ENCODE peak calls at places on chromosomes 5 and 9, in four cellular contexts. N, F, S and M are unnamed samples.

GRCh38 chr5:5800801-5801761 is 378.6 kb downstream of the ICE1 start:
- DNase-seq in N (no peak), F (no peak), S (no peak), M (no peak)

GRCh38 chr9:88973281-88974045 is 17.8 kb upstream of the S1PR3 start:
- DNase-seq in N (no peak), F (no peak), S (no peak), M (no peak)

GRCh38 chr9:19231126-19232035 is 888 bp downstream of the DENND4C start:
- DNase-seq in N (no peak), F (peak), S (peak), M (no peak)

GRCh38 chr9:136361757-136362449 is 1.6 kb downstream of the DNLZ start:
- DNase-seq in N (no peak), F (no peak), S (no peak), M (no peak)

GRCh38 chr9:137299938-137300337 is 2.1 kb downstream of the NRARP start:
- DNase-seq in N (peak), F (no peak), S (no peak), M (no peak)

GRCh38 chr5:176542596-176543427 is 5.6 kb upstream of the RNF44 start:
- DNase-seq in N (no peak), F (no peak), S (peak), M (no peak)

GRCh38 chr9:135130266-135130976 is 43.0 kb downstream of the OLFM1 start:
- DNase-seq in N (no peak), F (no peak), S (no peak), M (no peak)

GRCh38 chr5:72633649-72634048 is 126.4 kb upstream of the ZNF366 start:
- DNase-seq in N (no peak), F (no peak), S (no peak), M (no peak)

GRCh38 chr9:1049641-1050040 is 516 bp upstream of the DMRT2 start:
- DNase-seq in N (no peak), F (no peak), S (no peak), M (no peak)

GRCh38 chr9:1052908-1053590 is 2.9 kb downstream of the DMRT2 start:
- DNase-seq in N (no peak), F (no peak), S (no peak), M (no peak)

GRCh38 chr9:1050125-1050895 is at the start of gene DMRT2:
- DNase-seq in N (peak), F (peak), S (no peak), M (peak)

GRCh38 chr9:1052119-1052907 is 2.2 kb downstream of the DMRT2 start:
- DNase-seq in N (no peak), F (no peak), S (no peak), M (no peak)

DNA sequence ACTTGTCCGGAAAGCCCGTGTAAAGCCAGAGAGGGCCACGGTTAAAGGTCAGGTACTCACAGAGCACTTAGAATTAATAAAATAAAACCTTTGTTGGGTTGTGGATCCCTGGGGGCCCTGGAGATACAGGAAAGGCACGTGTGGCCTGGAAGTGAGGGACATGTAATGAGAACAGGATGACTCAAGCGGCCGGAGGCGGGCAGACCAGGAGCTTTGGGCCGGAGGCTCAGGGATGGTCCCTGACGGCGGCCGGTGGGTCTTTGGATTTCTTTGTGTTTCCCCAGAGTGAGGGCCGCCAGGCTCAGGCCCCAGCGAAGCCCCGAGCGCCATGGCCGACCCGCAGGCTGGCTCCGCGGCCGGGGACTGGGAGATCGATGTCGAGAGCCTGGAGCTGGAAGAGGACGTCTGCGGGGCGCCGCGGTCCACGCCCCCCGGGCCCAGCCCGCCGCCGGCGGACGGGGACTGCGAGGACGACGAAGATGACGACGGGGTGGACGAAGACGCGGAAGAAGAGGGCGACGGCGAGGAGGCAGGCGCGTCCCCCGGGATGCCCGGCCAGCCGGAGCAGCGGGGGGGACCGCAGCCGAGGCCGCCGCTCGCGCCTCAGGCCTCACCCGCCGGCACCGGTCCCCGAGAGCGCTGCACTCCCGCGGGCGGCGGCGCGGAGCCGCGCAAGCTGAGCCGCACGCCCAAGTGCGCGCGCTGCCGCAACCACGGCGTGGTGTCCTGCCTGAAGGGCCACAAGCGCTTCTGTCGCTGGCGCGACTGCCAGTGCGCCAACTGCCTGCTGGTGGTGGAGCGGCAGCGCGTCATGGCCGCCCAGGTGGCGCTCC is 1.3 kb downstream of the DMRT2 start:
- DNase-seq in N (peak), F (no peak), S (no peak), M (no peak)
- TF ChIP-seq CTCF in N (no peak), F (no peak), S (no peak), M (no peak)

GRCh38 chr5:80686757-80687156 is 32.0 kb upstream of the DHFR start:
- DNase-seq in N (no peak), F (no peak), S (no peak), M (no peak)
- TF ChIP-seq CTCF in N (peak), F (no peak), S (peak), M (no peak)

GRCh38 chr5:167708449-167708848 is 583.0 kb upstream of the WWC1 start:
- DNase-seq in N (no peak), F (no peak), S (no peak), M (no peak)
- TF ChIP-seq CTCF in N (no peak), F (no peak), S (no peak), M (no peak)

GRCh38 chr9:105232207-105232606 is 12.2 kb upstream of the SLC44A1 start:
- DNase-seq in N (no peak), F (no peak), S (no peak), M (no peak)
- TF ChIP-seq CTCF in N (no peak), F (no peak), S (no peak), M (no peak)

GRCh38 chr5:129094087-129094923 is at the start of gene ISOC1:
- DNase-seq in N (peak), F (peak), S (peak), M (peak)
- TF ChIP-seq CTCF in N (no peak), F (no peak), S (peak), M (no peak)

DNA sequence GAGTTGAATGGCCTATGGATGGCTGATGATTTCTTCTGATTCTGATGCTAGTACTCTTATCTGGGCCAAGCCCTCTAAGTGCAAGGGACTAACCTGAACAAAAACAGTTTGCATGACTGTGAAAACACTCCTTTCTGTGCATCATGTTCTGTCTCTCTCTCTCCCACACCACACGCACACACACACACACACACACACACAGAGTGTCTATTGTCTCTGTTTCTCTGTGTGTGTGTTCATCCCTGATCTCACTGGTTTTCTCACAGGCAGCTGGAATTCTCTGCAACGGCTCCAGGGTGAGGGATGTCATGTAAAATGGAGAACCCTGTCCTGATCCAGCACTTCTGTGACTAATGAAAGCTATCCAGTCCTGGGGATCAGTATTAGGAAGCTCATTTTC is 453.1 kb upstream of the RGMB start:
- DNase-seq in N (no peak), F (no peak), S (no peak), M (no peak)
- TF ChIP-seq CTCF in N (no peak), F (no peak), S (no peak), M (no peak)

DNA sequence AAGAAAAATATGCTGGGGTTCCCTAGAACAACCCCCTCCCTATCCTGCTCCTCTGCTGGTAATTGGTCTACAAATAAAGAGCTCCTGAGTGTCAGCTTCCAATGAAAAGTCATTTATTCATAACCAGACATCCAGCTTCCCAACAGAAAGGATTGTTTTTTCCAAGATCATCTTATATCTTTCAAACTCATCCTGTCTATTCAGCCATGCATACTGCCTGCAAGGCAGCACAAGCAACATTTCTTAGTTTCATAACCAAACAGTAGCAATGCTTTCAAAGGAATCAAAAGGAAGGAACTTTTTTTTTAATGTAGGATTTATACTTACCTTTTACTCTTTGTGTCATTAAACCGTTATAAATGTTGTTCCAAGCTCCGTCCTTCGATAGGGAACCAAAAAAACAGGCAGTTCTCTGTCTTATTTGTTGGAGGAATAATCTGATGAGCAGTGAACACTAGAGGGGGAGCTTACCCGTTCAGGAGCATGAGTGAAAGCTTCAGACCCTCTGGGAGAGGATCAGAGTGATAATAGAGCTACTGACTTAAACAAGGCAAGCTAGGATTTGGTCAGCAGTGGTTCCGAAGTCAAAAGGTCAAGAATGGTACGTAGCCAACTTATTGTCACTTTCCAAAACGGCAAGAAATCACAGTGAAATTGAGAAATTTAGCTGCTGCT is 893.1 kb downstream of the NR2F1-AS1 start:
- DNase-seq in N (no peak), F (no peak), S (no peak), M (no peak)
- TF ChIP-seq CTCF in N (no peak), F (no peak), S (no peak), M (no peak)

GRCh38 chr5:112216140-112216539 is 202.9 kb downstream of the EPB41L4A start:
- DNase-seq in N (no peak), F (no peak), S (no peak), M (no peak)

GRCh38 chr5:112208699-112209615 is 210.1 kb downstream of the EPB41L4A start:
- DNase-seq in N (no peak), F (no peak), S (no peak), M (no peak)

GRCh38 chr5:112205840-112206239 is 213.2 kb downstream of the EPB41L4A start:
- DNase-seq in N (no peak), F (no peak), S (no peak), M (no peak)

GRCh38 chr5:112210430-112211005 is 208.6 kb downstream of the EPB41L4A start:
- DNase-seq in N (peak), F (no peak), S (no peak), M (no peak)
- TF ChIP-seq CTCF in N (peak), F (peak), S (no peak), M (no peak)